ENCODE peak calls at places on chromosomes 7 and 10, in six cellular contexts. O is activated B cell treated with CpG ODN at 0.5 μM for 24 hours; Z is stimulated activated naive CD8-positive, alpha-beta T cell treated with anti-CD3 and anti-CD28 coated beads, Interleukin-15, Interleukin-2, amounts not matched to agents 100 U/mL and 50 U/mL, for 24 hours; I is right lobe of liver; Q is sciatic nerve; A is activated naive CD8-positive, alpha-beta T cell treated with anti-CD3 and anti-CD28 coated beads, Interleukin-2, amount 10 ng/mL, durations not matched to agents 7 days and 5 days. J is an unnamed sample.

GRCh38 chr7:36787933-36788378 is 63.7 kb upstream of the AOAH start:
- ATAC-seq in Z (peak; percentile 46), A (peak; percentile 40), Q (no peak), I (no peak), O (no peak), J (no peak)

GRCh38 chr7:105651798-105652197 is 70.5 kb upstream of the EFCAB10 start:
- ATAC-seq in I (no peak), A (no peak), O (no peak), Z (no peak), Q (no peak), J (no peak)

GRCh38 chr7:2713370-2713769 is 25.4 kb downstream of the AMZ1 start:
- ATAC-seq in I (peak; percentile 7), Z (no peak), A (no peak), Q (no peak), O (no peak), J (no peak)

GRCh38 chr7:28980504-28981281 is 22.6 kb upstream of the TRIL start:
- ATAC-seq in Q (no peak), I (no peak), O (no peak), Z (no peak), A (no peak), J (no peak)

GRCh38 chr7:16657656-16658279 is 11.8 kb downstream of the BZW2 start:
- ATAC-seq in O (no peak), Z (no peak), A (no peak), Q (no peak), I (no peak), J (no peak)

GRCh38 chr7:82167568-82168314 is 275.8 kb downstream of the CACNA2D1 start:
- ATAC-seq in A (no peak), I (no peak), Z (no peak), O (no peak), Q (peak; percentile 77), J (no peak)

GRCh38 chr7:30068117-30068516 is 39.9 kb downstream of the PLEKHA8 start:
- ATAC-seq in A (no peak), Q (peak; percentile 98), I (no peak), O (no peak), Z (no peak), J (no peak)

GRCh38 chr7:100166966-100167911 is 1.2 kb downstream of the GAL3ST4 start:
- ATAC-seq in I (no peak), Z (no peak), O (no peak), A (no peak), Q (no peak), J (no peak)

GRCh38 chr7:34385385-34385784 is 272.6 kb upstream of the NPSR1 start:
- ATAC-seq in Z (no peak), I (no peak), O (no peak), A (no peak), Q (no peak), J (no peak)

GRCh38 chr10:34551295-34551694 is 263.8 kb downstream of the PARD3 start:
- ATAC-seq in O (no peak), I (peak; percentile 94), Z (no peak), A (no peak), Q (no peak), J (no peak)

GRCh38 chr7:2734761-2735571 is 47.0 kb downstream of the AMZ1 start:
- ATAC-seq in O (peak; percentile 54), A (peak; percentile 35), Z (peak; percentile 47), I (peak; percentile 59), Q (peak; percentile 63), J (peak; percentile 58)

GRCh38 chr7:105794741-105795729 is 81.4 kb downstream of the ATXN7L1 start:
- ATAC-seq in Q (no peak), A (no peak), I (peak; percentile 58), Z (no peak), O (no peak), J (no peak)

GRCh38 chr10:87712913-87713616 is 53.4 kb downstream of the PAPSS2 start:
- ATAC-seq in Z (no peak), O (no peak), I (no peak), Q (no peak), A (no peak), J (no peak)

GRCh38 chr10:99777918-99778716 is 4.3 kb upstream of the ABCC2 start:
- ATAC-seq in Q (no peak), I (peak; percentile 66), O (no peak), A (no peak), Z (no peak), J (no peak)

GRCh38 chr7:131455546-131455945 is 100.9 kb downstream of the PODXL start:
- ATAC-seq in A (no peak), Q (no peak), I (no peak), O (no peak), Z (no peak), J (no peak)

GRCh38 chr10:104345941-104346340 is 7.7 kb upstream of the ITPRIP start:
- ATAC-seq in O (no peak), Z (no peak), Q (no peak), A (peak; percentile 64), I (no peak), J (no peak)

GRCh38 chr10:58435297-58435696 is 50.1 kb downstream of the TFAM start:
- ATAC-seq in A (peak; percentile 82), Q (peak; percentile 82), I (no peak), O (no peak), Z (peak; percentile 99), J (no peak)

GRCh38 chr10:96949039-96949683 is 117.1 kb downstream of the LCOR start:
- ATAC-seq in Z (no peak), A (no peak), O (no peak), I (no peak), Q (no peak), J (no peak)

GRCh38 chr10:29408847-29409240 is 120.0 kb downstream of the LYZL1 start:
- ATAC-seq in A (no peak), O (no peak), I (no peak), Q (no peak), Z (no peak), J (no peak)

GRCh38 chr7:140229591-140230516 is 53.1 kb upstream of the KDM7A start:
- ATAC-seq in Z (peak; percentile 57), Q (peak; percentile 16), I (peak; percentile 32), A (peak; percentile 44), O (peak; percentile 43), J (peak; percentile 85)

GRCh38 chr7:121516791-121517305 is 120.7 kb upstream of the FAM3C start:
- ATAC-seq in Z (no peak), I (no peak), O (no peak), A (no peak), Q (no peak), J (no peak)

GRCh38 chr7:8185907-8186306 is 76.1 kb downstream of the ICA1 start:
- ATAC-seq in O (peak; percentile 54), Q (no peak), A (no peak), I (no peak), Z (no peak), J (no peak)

GRCh38 chr7:122329145-122329802 is 24.7 kb upstream of the FEZF1 start:
- ATAC-seq in Z (no peak), Q (no peak), O (no peak), I (no peak), A (no peak), J (no peak)

GRCh38 chr10:99329891-99330674 is 927 bp downstream of the CNNM1 start:
- ATAC-seq in I (peak; percentile 61), Q (no peak), Z (peak; percentile 47), O (no peak), A (peak; percentile 49), J (no peak)

GRCh38 chr10:71623098-71623985 is 96.2 kb downstream of the C10orf105 start:
- ATAC-seq in A (peak; percentile 55), Q (peak; percentile 33), Z (no peak), O (no peak), I (peak; percentile 32), J (no peak)

GRCh38 chr10:87817291-87817872 is 644 bp downstream of the ATAD1 start:
- ATAC-seq in I (no peak), O (peak; percentile 10), Q (no peak), Z (peak; percentile 24), A (peak; percentile 34), J (peak; percentile 31)

GRCh38 chr10:132847416-132847777 is 61.5 kb upstream of the NKX6-2 start:
- ATAC-seq in A (no peak), Z (no peak), I (no peak), O (no peak), Q (no peak), J (no peak)

GRCh38 chr7:115479448-115479847 is 551.1 kb downstream of the TFEC start:
- ATAC-seq in Z (no peak), O (no peak), A (no peak), Q (no peak), I (no peak), J (no peak)

GRCh38 chr10:71501402-71501801 is 104.7 kb downstream of the CDH23 start:
- ATAC-seq in I (no peak), O (no peak), Z (no peak), A (no peak), Q (no peak), J (peak; percentile 25)